ENCODE peak calls at places on chromosome 3, in nine cellular contexts. K is cardiac muscle cell, Z is foreskin fibroblast, H is epithelial cell of proximal tubule, P is neural progenitor cell, F is GM23338, Y is thoracic aorta, C is psoas muscle, S is IMR-90. X is an unnamed sample.

GRCh38 chr3:46091971-46092703 is 64.9 kb upstream of the XCR1 start:
- DNase-seq in Z (no peak), F (no peak), K (no peak), C (no peak), H (no peak), P (no peak), S (no peak), Y (no peak), X (no peak)

GRCh38 chr3:169146112-169146665 is 517.3 kb downstream of the MECOM start:
- DNase-seq in Y (peak), P (peak), S (peak), C (peak), Z (peak), F (peak), H (no peak), K (peak), X (peak)

GRCh38 chr3:190225186-190225692 is 97.0 kb downstream of the CLDN1 start:
- DNase-seq in S (peak), Y (no peak), P (peak), C (no peak), Z (no peak), F (peak), H (no peak), K (peak), X (peak)

GRCh38 chr3:155743616-155744015 is 1.3 kb downstream of the PLCH1 start:
- DNase-seq in F (no peak), Y (no peak), P (no peak), H (no peak), Z (no peak), S (no peak), C (no peak), K (no peak), X (no peak)

GRCh38 chr3:57738406-57738805 is 17.7 kb upstream of the SLMAP start:
- DNase-seq in S (no peak), C (no peak), Z (no peak), H (no peak), F (no peak), Y (no peak), K (no peak), P (no peak), X (no peak)

GRCh38 chr3:177150970-177151627 is 46.2 kb downstream of the TBL1XR1 start:
- DNase-seq in S (peak), H (peak), K (peak), Z (peak), Y (no peak), C (no peak), P (no peak), F (no peak), X (peak)

GRCh38 chr3:23602895-23603443 is 202.8 kb upstream of the UBE2E1 start:
- DNase-seq in Y (no peak), K (no peak), P (peak), S (no peak), Z (no peak), C (no peak), F (peak), H (no peak), X (no peak)

GRCh38 chr3:98807565-98807964 is 44.4 kb downstream of the ST3GAL6 start:
- DNase-seq in C (no peak), P (no peak), H (no peak), S (no peak), Y (no peak), F (no peak), Z (no peak), K (no peak), X (no peak)

GRCh38 chr3:171640520-171641412 is 169.5 kb downstream of the PLD1 start:
- DNase-seq in C (no peak), Z (peak), K (peak), S (peak), Y (no peak), H (no peak), P (peak), F (peak), X (peak)

GRCh38 chr3:189863031-189863430 is 231.8 kb downstream of the TP63 start:
- DNase-seq in K (peak), H (no peak), Z (no peak), P (no peak), Y (no peak), S (no peak), F (no peak), C (no peak), X (no peak)

GRCh38 chr3:180359381-180360279 is 242.3 kb upstream of the TTC14 start:
- DNase-seq in P (no peak), F (no peak), Y (no peak), H (no peak), K (no peak), C (no peak), S (no peak), Z (no peak), X (no peak)

GRCh38 chr3:157156844-157157635 is 2.9 kb downstream of the CCNL1 start:
- DNase-seq in Z (no peak), C (no peak), K (no peak), H (no peak), P (peak), F (peak), S (peak), Y (no peak), X (no peak)

GRCh38 chr3:177553586-177553985 is 356.3 kb upstream of the TBL1XR1 start:
- DNase-seq in S (no peak), Y (no peak), F (no peak), C (no peak), Z (no peak), P (no peak), K (no peak), H (no peak), X (no peak)

GRCh38 chr3:40044487-40044886 is 235.1 kb downstream of the MYRIP start:
- DNase-seq in K (peak), P (no peak), H (no peak), C (no peak), S (no peak), Z (peak), Y (no peak), F (no peak), X (peak)

GRCh38 chr3:53238051-53238850 is 17.6 kb downstream of the TKT start:
- DNase-seq in F (no peak), P (no peak), K (peak), Y (no peak), Z (peak), S (peak), C (no peak), H (peak), X (peak)

GRCh38 chr3:170730071-170730812 is 139.8 kb downstream of the RPL22L1 start:
- DNase-seq in K (peak), S (no peak), Z (no peak), H (no peak), P (no peak), F (no peak), Y (no peak), C (no peak), X (peak)

GRCh38 chr3:113743006-113743639 is 2.9 kb downstream of the NAA50 start:
- DNase-seq in S (no peak), H (no peak), Z (no peak), K (no peak), P (no peak), F (no peak), C (no peak), Y (no peak), X (no peak)

GRCh38 chr3:45638299-45639043 is 43.9 kb downstream of the LIMD1 start:
- DNase-seq in Z (no peak), P (no peak), S (no peak), H (no peak), F (no peak), K (no peak), C (no peak), Y (no peak), X (no peak)

GRCh38 chr3:62201438-62202035 is 171.8 kb downstream of the FEZF2 start:
- DNase-seq in K (peak), F (peak), H (no peak), Y (no peak), S (peak), C (no peak), P (peak), Z (no peak), X (peak)

GRCh38 chr3:37944243-37944955 is 46.2 kb upstream of the VILL start:
- DNase-seq in Z (no peak), C (no peak), S (no peak), F (no peak), Y (no peak), H (no peak), P (no peak), K (no peak), X (peak)

GRCh38 chr3:142033292-142033691 is 116.1 kb downstream of the TFDP2 start:
- DNase-seq in Z (no peak), S (no peak), P (no peak), F (no peak), Y (no peak), C (no peak), K (no peak), H (no peak), X (no peak)

GRCh38 chr3:72663429-72663828 is 184.8 kb downstream of the SHQ1 start:
- DNase-seq in H (no peak), P (no peak), Y (no peak), C (no peak), K (peak), F (no peak), S (no peak), Z (peak), X (no peak)

GRCh38 chr3:23720059-23720458 is 85.7 kb upstream of the UBE2E1 start:
- DNase-seq in F (no peak), C (no peak), H (no peak), Z (no peak), Y (no peak), P (no peak), S (no peak), K (no peak), X (no peak)

GRCh38 chr3:117818592-117818991 is 1109.0 kb downstream of the TUSC7 start:
- DNase-seq in K (no peak), F (no peak), P (no peak), Z (no peak), C (no peak), H (no peak), Y (no peak), S (no peak), X (no peak)

GRCh38 chr3:88180398-88180999 is 30.7 kb downstream of the C3orf38 start:
- DNase-seq in C (no peak), Z (peak), K (peak), H (no peak), P (peak), F (peak), S (peak), Y (no peak), X (peak)

GRCh38 chr3:43870844-43871626 is 180.3 kb downstream of the ABHD5 start:
- DNase-seq in Y (no peak), P (no peak), H (no peak), S (no peak), C (no peak), K (no peak), F (no peak), Z (no peak), X (no peak)

GRCh38 chr3:124787490-124788195 is 57.4 kb downstream of the UMPS start:
- DNase-seq in P (no peak), K (peak), F (no peak), C (no peak), S (peak), H (no peak), Y (no peak), Z (no peak), X (peak)

GRCh38 chr3:181358555-181358954 is 353.2 kb upstream of the SOX2 start:
- DNase-seq in Z (no peak), F (no peak), C (no peak), S (no peak), Y (no peak), K (no peak), P (no peak), H (no peak), X (no peak)

GRCh38 chr3:53493997-53494791 is at the start of gene CACNA1D:
- DNase-seq in K (peak), S (no peak), Z (no peak), C (peak), F (peak), H (no peak), P (peak), Y (no peak), X (no peak)

GRCh38 chr3:177516130-177517011 is 319.1 kb upstream of the TBL1XR1 start:
- DNase-seq in C (peak), P (peak), Y (no peak), K (peak), S (peak), F (peak), Z (peak), H (peak), X (peak)

GRCh38 chr3:11651900-11652299 is 8.2 kb upstream of the VGLL4 start:
- DNase-seq in P (peak), K (peak), Y (no peak), F (peak), C (no peak), S (peak), Z (no peak), H (no peak), X (peak)
- TF ChIP-seq CTCF in P (peak), K (peak), Y (peak), F (peak), C (peak), S (peak), Z (peak), H (peak), X (peak)

DNA sequence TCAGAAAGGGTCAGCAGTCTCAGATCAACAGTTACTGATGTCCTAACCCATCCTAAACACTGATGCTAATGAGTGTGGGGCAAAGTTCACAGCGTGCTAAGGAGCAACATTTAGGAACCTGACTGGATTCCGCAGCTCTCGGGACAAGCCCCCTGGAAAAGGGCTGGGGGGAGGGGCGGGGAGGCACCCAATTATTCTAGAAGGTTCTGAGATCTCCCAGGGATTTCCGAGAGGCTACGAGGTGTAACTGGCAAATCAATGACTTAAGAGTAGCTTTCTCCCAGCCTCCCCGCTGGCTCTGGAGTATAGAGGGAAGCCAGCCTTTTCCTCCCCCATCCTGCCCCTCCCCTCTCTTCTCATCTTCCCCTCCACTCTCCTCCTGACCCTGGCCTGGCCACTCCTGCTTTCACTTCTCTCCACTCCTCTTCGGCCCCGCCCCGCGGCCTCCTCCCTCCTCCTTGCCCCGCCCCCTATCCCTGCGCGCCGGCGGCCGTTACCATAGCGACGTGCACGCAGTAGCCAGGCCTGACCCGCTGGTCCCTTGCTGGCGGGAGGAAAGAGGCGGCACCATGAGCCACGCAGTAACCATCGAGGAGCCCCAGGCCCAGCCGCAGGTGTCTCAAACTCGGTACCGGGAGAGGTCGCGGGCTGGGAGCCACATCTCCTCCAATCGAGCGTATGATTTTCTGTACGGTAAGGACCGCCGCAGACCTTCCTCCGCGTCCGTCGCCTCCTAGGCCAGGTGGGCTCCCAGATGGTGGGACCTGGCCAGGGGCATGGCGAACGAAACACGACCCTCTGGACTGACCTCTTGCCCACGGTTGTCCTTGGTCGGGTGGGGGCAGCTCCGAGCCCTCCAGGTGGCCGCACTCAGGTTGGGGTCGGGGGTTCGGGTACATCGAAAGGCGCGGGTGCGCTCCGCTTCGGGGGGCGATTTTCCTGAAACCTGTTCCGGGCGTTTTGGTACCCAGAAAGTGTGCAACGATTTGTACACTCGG is at the start of gene CFAP91:
- DNase-seq in S (peak), Z (peak), H (peak), P (peak), Y (peak), K (peak), F (peak), C (peak), X (peak)
- H3K4me3 ChIP-seq in S (peak), Z (peak), H (peak), P (peak), Y (peak), K (peak), F (peak), C (peak), X (peak)

DNA sequence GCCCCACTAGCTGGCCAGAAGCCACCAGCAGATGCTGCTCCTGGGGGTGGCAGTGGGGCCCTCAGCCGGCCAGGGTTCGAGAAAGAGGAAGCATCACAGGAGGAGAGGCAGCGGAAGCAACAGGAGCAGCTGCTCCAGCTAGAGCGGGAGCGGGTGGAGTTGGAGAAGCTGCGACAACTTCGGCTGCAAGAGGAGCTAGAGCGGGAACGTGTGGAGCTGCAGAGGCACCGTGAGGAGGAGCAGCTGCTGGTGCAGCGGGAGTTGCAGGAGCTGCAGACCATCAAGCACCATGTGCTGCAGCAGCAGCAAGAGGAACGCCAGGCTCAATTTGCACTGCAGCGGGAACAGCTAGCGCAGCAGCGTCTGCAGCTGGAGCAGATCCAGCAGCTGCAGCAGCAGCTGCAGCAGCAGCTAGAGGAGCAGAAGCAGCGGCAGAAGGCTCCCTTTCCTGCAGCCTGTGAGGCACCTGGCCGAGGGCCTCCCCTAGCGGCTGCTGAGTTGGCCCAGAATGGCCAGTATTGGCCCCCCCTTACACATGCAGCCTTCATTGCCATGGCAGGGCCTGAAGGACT is 17.5 kb upstream of the APEH start:
- DNase-seq in C (no peak), H (no peak), S (no peak), Y (no peak), F (no peak), Z (no peak), K (peak), P (peak), X (no peak)
- TF ChIP-seq CTCF in C (no peak), H (no peak), S (peak), Y (no peak), F (no peak), Z (no peak), K (peak), P (peak), X (no peak)

DNA sequence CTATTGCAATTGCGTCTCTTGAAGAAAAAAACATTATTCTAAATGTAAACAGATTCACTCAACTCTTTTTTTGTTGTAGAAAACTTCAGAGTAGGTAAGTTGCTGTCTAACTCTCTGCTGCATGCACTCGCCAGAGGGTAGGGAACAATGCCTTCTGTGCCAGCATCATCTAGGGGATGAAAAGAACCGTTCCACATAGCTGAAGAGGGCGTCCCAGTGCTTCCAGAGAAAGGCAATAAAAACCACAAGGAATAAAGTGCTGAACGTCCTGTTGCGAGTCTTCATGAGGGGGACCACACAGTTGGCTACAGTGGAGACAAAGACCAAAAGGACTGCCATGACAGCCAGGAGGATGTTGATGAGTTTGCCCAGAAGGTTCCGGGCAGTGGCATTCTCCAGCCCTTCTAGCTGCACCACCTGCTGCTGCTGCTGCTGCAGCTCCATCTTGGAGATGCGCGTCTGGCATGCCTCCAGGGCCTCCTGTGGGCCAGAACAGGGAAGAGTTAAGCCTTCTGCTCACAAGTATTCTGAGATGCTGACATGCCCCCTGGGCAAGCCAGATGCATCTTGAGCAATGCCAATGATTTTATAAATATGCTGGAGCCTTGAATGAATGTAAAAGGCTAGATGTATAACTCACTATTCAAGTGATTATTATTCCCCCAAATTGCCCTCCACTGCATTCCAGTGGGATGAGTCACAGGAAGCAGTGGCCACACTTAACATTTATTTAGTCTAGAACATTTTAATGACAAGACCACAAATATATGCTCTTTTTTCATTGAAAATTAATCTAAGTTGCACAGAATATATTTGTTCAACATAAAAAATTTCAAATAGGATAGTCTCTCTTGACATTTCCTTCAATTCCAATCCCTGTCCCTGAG is 45.1 kb upstream of the PLXND1 start:
- DNase-seq in Y (no peak), Z (peak), C (peak), F (peak), H (no peak), K (peak), P (peak), S (peak), X (peak)
- H3K4me3 ChIP-seq in Y (no peak), Z (no peak), C (no peak), F (no peak), H (no peak), K (no peak), P (no peak), S (no peak), X (no peak)

GRCh38 chr3:68972358-68972979 is 40.1 kb upstream of the TAFA4 start:
- DNase-seq in Z (peak), C (peak), S (peak), H (no peak), K (peak), P (peak), Y (no peak), F (peak), X (peak)

GRCh38 chr3:68977486-68978167 is 35.9 kb downstream of the EOGT start:
- DNase-seq in Y (no peak), S (no peak), P (no peak), C (no peak), F (no peak), Z (no peak), H (no peak), K (no peak), X (peak)

GRCh38 chr3:68974711-68975110 is 38.8 kb downstream of the EOGT start:
- DNase-seq in S (no peak), F (no peak), P (no peak), K (no peak), C (no peak), Y (no peak), H (no peak), Z (no peak), X (no peak)

GRCh38 chr3:68973635-68974034 is 39.8 kb downstream of the EOGT start:
- DNase-seq in F (peak), Y (no peak), P (no peak), S (no peak), C (no peak), K (peak), Z (no peak), H (no peak), X (no peak)
- TF ChIP-seq CTCF in F (peak), Y (no peak), P (no peak), S (no peak), C (no peak), K (no peak), Z (no peak), H (no peak), X (no peak)

DNA sequence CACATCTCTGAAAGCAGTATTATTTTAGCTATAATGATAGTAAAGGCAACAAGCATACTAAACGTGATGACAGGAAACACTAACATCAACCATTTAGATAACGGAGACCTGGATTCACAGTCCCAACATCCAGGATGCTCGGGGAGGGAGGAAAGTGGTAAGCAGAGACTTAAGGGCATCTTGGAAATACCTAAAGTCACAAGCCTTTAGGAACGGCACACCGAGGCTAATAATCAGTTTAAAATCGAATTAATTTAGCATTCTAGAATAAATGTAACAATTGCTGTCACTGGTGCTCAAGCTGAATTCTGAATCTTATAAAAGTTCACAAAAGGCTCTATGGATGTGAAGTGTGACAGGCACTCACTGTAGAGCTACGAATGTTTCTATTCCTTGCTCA is 1.3 kb downstream of the CD47 start:
- DNase-seq in H (no peak), S (no peak), Z (no peak), P (no peak), C (no peak), Y (no peak), F (peak), K (peak), X (no peak)
- H3K4me3 ChIP-seq in H (peak), S (peak), Z (peak), P (peak), C (peak), Y (peak), F (peak), K (peak), X (peak)